ENCODE peak calls at places on chromosomes 4 and X, in nine cellular contexts. S, T, O, R, A, X, P, Q and I are unnamed samples.

GRCh38 chr4:85905761-85906160 is 430.8 kb downstream of the ARHGAP24 start:
- DNase-seq in O (no peak), Q (no peak), R (no peak), T (no peak), A (no peak), X (no peak), S (no peak), P (no peak), I (peak; percentile 50)

GRCh38 chr4:3491681-3492405 is 28.7 kb downstream of the DOK7 start:
- DNase-seq in S (no peak), Q (no peak), X (no peak), O (peak; percentile 30), A (no peak), R (no peak), T (no peak), P (no peak), I (no peak)

GRCh38 chr4:128310266-128310697 is 22.7 kb upstream of the PGRMC2 start:
- DNase-seq in R (no peak), T (no peak), A (no peak), O (peak; percentile 63), S (peak; percentile 13), P (peak; percentile 64), X (peak; percentile 21), Q (no peak), I (no peak)

GRCh38 chrX:139202742-139203410 is 327.7 kb upstream of the F9 start:
- DNase-seq in X (no peak), R (no peak), Q (no peak), O (no peak), T (no peak), P (no peak), S (no peak), A (no peak), I (no peak)

GRCh38 chr4:25860586-25861421 is 2.0 kb downstream of the SEL1L3 start:
- DNase-seq in Q (no peak), T (no peak), A (peak; percentile 82), P (no peak), R (peak; percentile 73), S (no peak), O (peak; percentile 55), X (no peak), I (no peak)

GRCh38 chr4:121182296-121182695 is 18.2 kb upstream of the TNIP3 start:
- DNase-seq in O (peak; percentile 34), S (no peak), X (no peak), P (no peak), A (no peak), Q (no peak), T (no peak), R (no peak), I (peak; percentile 23)

GRCh38 chr4:53573696-53574095 is 17.6 kb downstream of the LNX1 start:
- DNase-seq in R (no peak), Q (peak; percentile 67), A (no peak), X (no peak), P (no peak), O (no peak), T (no peak), S (no peak), I (no peak)

GRCh38 chr4:67983333-67983732 is 20.0 kb upstream of the TMPRSS11A start:
- DNase-seq in S (no peak), A (no peak), T (no peak), O (no peak), P (no peak), R (no peak), Q (no peak), X (no peak), I (peak; percentile 25)

GRCh38 chr4:142238589-142238988 is 602.2 kb downstream of the IL15 start:
- DNase-seq in Q (no peak), S (no peak), P (no peak), A (no peak), X (no peak), T (no peak), R (no peak), O (peak; percentile 55), I (peak; percentile 76)

GRCh38 chrX:139206914-139207313 is 323.6 kb upstream of the F9 start:
- DNase-seq in R (no peak), X (no peak), Q (no peak), T (no peak), S (no peak), A (no peak), P (no peak), O (no peak), I (no peak)

GRCh38 chr4:53734584-53735363 is 143.5 kb upstream of the LNX1 start:
- DNase-seq in Q (no peak), R (no peak), P (no peak), A (no peak), X (no peak), O (peak; percentile 59), T (no peak), S (no peak), I (no peak)

GRCh38 chr4:138636791-138637190 is 378.8 kb upstream of the NOCT start:
- DNase-seq in Q (no peak), O (no peak), A (no peak), S (no peak), T (no peak), X (no peak), P (no peak), R (no peak), I (no peak)

GRCh38 chr4:149896428-149896827 is 80.8 kb upstream of the IQCM start:
- DNase-seq in A (no peak), Q (peak; percentile 37), X (no peak), R (no peak), S (no peak), P (peak; percentile 31), O (peak; percentile 72), T (no peak), I (peak; percentile 26)

GRCh38 chrX:1713296-1713695 is 98.4 kb downstream of the ASMT start:
- DNase-seq in P (no peak), O (no peak), Q (no peak), S (no peak), R (no peak), T (no peak), A (no peak), X (no peak), I (no peak)

GRCh38 chrX:100413231-100413630 is 3.2 kb upstream of the PCDH19 start:
- DNase-seq in R (no peak), O (peak; percentile 67), S (no peak), P (no peak), Q (peak; percentile 13), X (peak; percentile 43), T (no peak), A (no peak), I (peak; percentile 5)

GRCh38 chr4:22500831-22501714 is 14.8 kb downstream of the ADGRA3 start:
- DNase-seq in P (peak; percentile 54), O (no peak), Q (no peak), R (no peak), A (no peak), S (no peak), X (no peak), T (no peak), I (no peak)

GRCh38 chrX:153674219-153674851 is 722 bp upstream of the PNCK start:
- DNase-seq in X (no peak), A (no peak), O (no peak), Q (no peak), R (peak; percentile 16), S (no peak), P (no peak), T (no peak), I (no peak)

GRCh38 chr4:7581477-7581876 is 146.7 kb upstream of the PSAPL1 start:
- DNase-seq in P (no peak), R (no peak), T (no peak), S (no peak), Q (no peak), X (peak; percentile 64), A (no peak), O (peak; percentile 12), I (no peak)

GRCh38 chr4:151226004-151226932 is 50.7 kb upstream of the PRSS48 start:
- DNase-seq in Q (no peak), P (no peak), R (no peak), X (no peak), A (no peak), S (no peak), O (peak; percentile 91), T (peak; percentile 70), I (peak; percentile 56)

GRCh38 chr4:163343604-163344146 is at the start of gene NPY5R:
- DNase-seq in S (no peak), O (no peak), A (no peak), X (no peak), Q (peak; percentile 13), R (no peak), P (peak; percentile 44), T (no peak), I (no peak)

GRCh38 chr4:163344147-163345050 is 707 bp downstream of the NPY5R start:
- DNase-seq in T (no peak), Q (peak; percentile 25), P (peak; percentile 47), X (no peak), S (peak; percentile 6), R (no peak), A (no peak), O (no peak), I (no peak)
- H3K4me3 ChIP-seq in T (no peak overlapping the region), Q (peak overlapping the region; percentile 30), P (peak overlapping the region; percentile 6), X (peak overlapping the region; percentile 36), S (peak overlapping the region; percentile 22), R (no peak overlapping the region), A (peak overlapping the region; percentile 43), O (no peak overlapping the region), I (peak overlapping the region; percentile 66)

DNA sequence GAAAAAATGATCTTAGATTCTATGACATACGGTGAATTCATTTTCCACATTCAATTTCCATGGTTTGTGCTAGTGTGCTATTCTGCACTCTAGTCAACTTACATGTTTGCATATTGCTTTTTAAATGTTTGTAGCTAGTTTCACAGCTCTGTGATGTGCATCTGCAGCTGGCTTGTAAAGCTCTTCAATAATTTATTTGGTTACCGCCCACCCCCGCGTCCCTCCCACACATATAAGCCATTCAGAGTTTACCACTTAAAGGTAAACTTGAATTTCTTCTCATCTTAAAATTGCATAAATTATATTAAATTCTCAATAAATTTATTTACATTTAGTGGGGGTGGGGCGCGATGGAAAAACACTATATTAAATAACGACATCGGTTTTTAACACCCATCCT is 291 bp upstream of the NBDY start:
- DNase-seq in O (peak; percentile 26), T (no peak), S (peak; percentile 29), R (no peak), Q (peak; percentile 16), A (no peak), P (peak; percentile 23), X (no peak), I (no peak)
- H3K4me3 ChIP-seq in O (peak overlapping the region; percentile 72), T (peak overlapping the region; percentile 77), S (peak overlapping the region; percentile 53), R (peak overlapping the region; percentile 36), Q (peak overlapping the region; percentile 63), A (peak overlapping the region; percentile 66), P (no peak overlapping the region), X (peak overlapping the region; percentile 57), I (peak overlapping the region; percentile 78)

DNA sequence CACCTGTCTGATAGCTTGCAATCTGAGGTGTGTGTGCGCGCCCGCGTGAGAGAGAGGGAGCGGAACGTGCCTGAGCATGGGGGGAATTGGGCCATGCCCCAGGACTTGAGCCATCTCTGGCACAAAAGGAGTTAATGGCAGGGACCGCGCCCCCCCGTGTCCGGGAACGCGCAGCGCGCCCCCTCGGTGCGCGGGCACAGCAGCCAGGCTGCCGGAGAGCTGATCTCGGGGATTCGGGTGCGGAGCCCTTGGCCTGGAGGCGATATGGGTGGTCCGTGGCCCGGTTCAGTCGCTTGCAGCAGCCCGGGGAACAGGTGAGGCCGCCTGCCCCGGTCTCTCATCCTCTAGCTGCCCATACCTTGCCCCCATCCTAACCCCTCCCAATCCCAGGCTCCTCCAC is at the start of gene NLGN3:
- DNase-seq in A (no peak), P (peak; percentile 36), X (peak; percentile 47), R (no peak), S (no peak), T (no peak), O (peak; percentile 0), Q (no peak), I (no peak)
- H3K4me3 ChIP-seq in A (peak within 1 kb of the TSS; percentile 27), P (no peak within 1 kb of the TSS), X (peak within 1 kb of the TSS; percentile 20), R (no peak within 1 kb of the TSS), S (peak within 1 kb of the TSS; percentile 20), T (peak within 1 kb of the TSS; percentile 9), O (peak within 1 kb of the TSS; percentile 43), Q (no peak within 1 kb of the TSS), I (peak within 1 kb of the TSS; percentile 16)

GRCh38 chrX:41167888-41168287 is 82.6 kb downstream of the USP9X start:
- DNase-seq in O (no peak), S (no peak), T (no peak), X (no peak), P (no peak), A (no peak), R (no peak), Q (no peak), I (no peak)
- H3K4me3 ChIP-seq in O (no peak overlapping the region), S (no peak overlapping the region), T (no peak overlapping the region), X (no peak overlapping the region), P (no peak overlapping the region), A (no peak overlapping the region), R (no peak overlapping the region), Q (no peak overlapping the region), I (no peak overlapping the region)